ENCODE peak calls at places on chromosomes 7 and 10, in ten cellular contexts. One of them, this sample, is unnamed.

GRCh38 chr7:48011952-48012351 is 17.0 kb downstream of the SUN3 start:
- DNase-seq in hepatocyte: no peak
- DNase-seq in fibroblast of lung: no peak
- DNase-seq in endodermal cell: no peak
- DNase-seq in GM12878: no peak
- DNase-seq in adrenal gland: no peak
- DNase-seq in suprapubic skin: no peak
- DNase-seq in GM23248: no peak
- DNase-seq in WERI-Rb-1: no peak
- DNase-seq in psoas muscle: no peak
- DNase-seq in this sample: no peak

GRCh38 chr10:3776796-3777571 is 8.0 kb downstream of the KLF6 start:
- DNase-seq in hepatocyte: peak
- DNase-seq in fibroblast of lung: peak
- DNase-seq in endodermal cell: peak
- DNase-seq in GM12878: no peak
- DNase-seq in adrenal gland: peak
- DNase-seq in suprapubic skin: no peak
- DNase-seq in GM23248: peak
- DNase-seq in WERI-Rb-1: no peak
- DNase-seq in psoas muscle: no peak
- DNase-seq in this sample: no peak

GRCh38 chr10:132862485-132863420 is 76.8 kb upstream of the NKX6-2 start:
- DNase-seq in hepatocyte: no peak
- DNase-seq in fibroblast of lung: no peak
- DNase-seq in endodermal cell: peak
- DNase-seq in GM12878: no peak
- DNase-seq in adrenal gland: peak
- DNase-seq in suprapubic skin: peak
- DNase-seq in GM23248: no peak
- DNase-seq in WERI-Rb-1: no peak
- DNase-seq in psoas muscle: peak
- DNase-seq in this sample: no peak

GRCh38 chr7:102891693-102892261 is 21.0 kb upstream of the LRRC17 start:
- DNase-seq in hepatocyte: peak
- DNase-seq in fibroblast of lung: peak
- DNase-seq in endodermal cell: no peak
- DNase-seq in GM12878: no peak
- DNase-seq in adrenal gland: peak
- DNase-seq in suprapubic skin: no peak
- DNase-seq in GM23248: peak
- DNase-seq in WERI-Rb-1: no peak
- DNase-seq in psoas muscle: peak
- DNase-seq in this sample: no peak

GRCh38 chr10:69641261-69641980 is 11.4 kb downstream of the FAM241B start:
- DNase-seq in hepatocyte: no peak
- DNase-seq in fibroblast of lung: no peak
- DNase-seq in endodermal cell: peak
- DNase-seq in GM12878: no peak
- DNase-seq in adrenal gland: no peak
- DNase-seq in suprapubic skin: peak
- DNase-seq in GM23248: peak
- DNase-seq in WERI-Rb-1: no peak
- DNase-seq in psoas muscle: no peak
- DNase-seq in this sample: no peak

GRCh38 chr7:81211204-81211603 is 292.4 kb upstream of the SEMA3C start:
- DNase-seq in hepatocyte: no peak
- DNase-seq in fibroblast of lung: no peak
- DNase-seq in endodermal cell: no peak
- DNase-seq in GM12878: no peak
- DNase-seq in adrenal gland: no peak
- DNase-seq in suprapubic skin: no peak
- DNase-seq in GM23248: peak
- DNase-seq in WERI-Rb-1: no peak
- DNase-seq in psoas muscle: no peak
- DNase-seq in this sample: no peak

GRCh38 chr7:114539575-114539974 is 125.0 kb downstream of the FOXP2 start:
- DNase-seq in hepatocyte: peak
- DNase-seq in fibroblast of lung: peak
- DNase-seq in endodermal cell: peak
- DNase-seq in GM12878: no peak
- DNase-seq in adrenal gland: no peak
- DNase-seq in suprapubic skin: no peak
- DNase-seq in GM23248: peak
- DNase-seq in WERI-Rb-1: peak
- DNase-seq in psoas muscle: no peak
- DNase-seq in this sample: no peak

GRCh38 chr7:129163875-129164544 is 19.5 kb downstream of the TSPAN33 start:
- DNase-seq in hepatocyte: peak
- DNase-seq in fibroblast of lung: peak
- DNase-seq in endodermal cell: no peak
- DNase-seq in GM12878: no peak
- DNase-seq in adrenal gland: no peak
- DNase-seq in suprapubic skin: no peak
- DNase-seq in GM23248: peak
- DNase-seq in WERI-Rb-1: no peak
- DNase-seq in psoas muscle: no peak
- DNase-seq in this sample: no peak

GRCh38 chr10:48404646-48405045 is 98.2 kb downstream of the MAPK8 start:
- DNase-seq in hepatocyte: peak
- DNase-seq in fibroblast of lung: peak
- DNase-seq in endodermal cell: no peak
- DNase-seq in GM12878: no peak
- DNase-seq in adrenal gland: no peak
- DNase-seq in suprapubic skin: no peak
- DNase-seq in GM23248: peak
- DNase-seq in WERI-Rb-1: no peak
- DNase-seq in psoas muscle: no peak
- DNase-seq in this sample: no peak

GRCh38 chr10:64283621-64284020 is 762.4 kb downstream of the REEP3 start:
- DNase-seq in hepatocyte: no peak
- DNase-seq in fibroblast of lung: no peak
- DNase-seq in endodermal cell: no peak
- DNase-seq in GM12878: no peak
- DNase-seq in adrenal gland: no peak
- DNase-seq in suprapubic skin: no peak
- DNase-seq in GM23248: no peak
- DNase-seq in WERI-Rb-1: no peak
- DNase-seq in psoas muscle: no peak
- DNase-seq in this sample: no peak

GRCh38 chr10:71282323-71282680 is 36.8 kb upstream of the SLC29A3 start:
- DNase-seq in hepatocyte: no peak
- DNase-seq in fibroblast of lung: no peak
- DNase-seq in endodermal cell: no peak
- DNase-seq in GM12878: no peak
- DNase-seq in adrenal gland: no peak
- DNase-seq in suprapubic skin: no peak
- DNase-seq in GM23248: no peak
- DNase-seq in WERI-Rb-1: no peak
- DNase-seq in psoas muscle: no peak
- DNase-seq in this sample: no peak

GRCh38 chr10:57849726-57850357 is 417.9 kb downstream of the IPMK start:
- DNase-seq in hepatocyte: peak
- DNase-seq in fibroblast of lung: peak
- DNase-seq in endodermal cell: no peak
- DNase-seq in GM12878: no peak
- DNase-seq in adrenal gland: no peak
- DNase-seq in suprapubic skin: no peak
- DNase-seq in GM23248: peak
- DNase-seq in WERI-Rb-1: no peak
- DNase-seq in psoas muscle: no peak
- DNase-seq in this sample: no peak

GRCh38 chr10:4771554-4772201 is 54.3 kb upstream of the AKR1E2 start:
- DNase-seq in hepatocyte: no peak
- DNase-seq in fibroblast of lung: peak
- DNase-seq in endodermal cell: no peak
- DNase-seq in GM12878: no peak
- DNase-seq in adrenal gland: no peak
- DNase-seq in suprapubic skin: no peak
- DNase-seq in GM23248: peak
- DNase-seq in WERI-Rb-1: no peak
- DNase-seq in psoas muscle: no peak
- DNase-seq in this sample: no peak

GRCh38 chr7:157604661-157605381 is 268.0 kb downstream of the DNAJB6 start:
- DNase-seq in hepatocyte: no peak
- DNase-seq in fibroblast of lung: no peak
- DNase-seq in endodermal cell: no peak
- DNase-seq in GM12878: no peak
- DNase-seq in adrenal gland: no peak
- DNase-seq in suprapubic skin: no peak
- DNase-seq in GM23248: no peak
- DNase-seq in WERI-Rb-1: no peak
- DNase-seq in psoas muscle: no peak
- DNase-seq in this sample: no peak

GRCh38 chr10:12333382-12334185 is 15.8 kb upstream of the CAMK1D start:
- DNase-seq in hepatocyte: peak
- DNase-seq in fibroblast of lung: peak
- DNase-seq in endodermal cell: no peak
- DNase-seq in GM12878: no peak
- DNase-seq in adrenal gland: peak
- DNase-seq in suprapubic skin: peak
- DNase-seq in GM23248: peak
- DNase-seq in WERI-Rb-1: no peak
- DNase-seq in psoas muscle: peak
- DNase-seq in this sample: peak
- H3K27ac ChIP-seq in hepatocyte: peak
- H3K27ac ChIP-seq in fibroblast of lung: peak
- H3K27ac ChIP-seq in endodermal cell: peak
- H3K27ac ChIP-seq in GM12878: peak
- H3K27ac ChIP-seq in adrenal gland: peak
- H3K27ac ChIP-seq in suprapubic skin: peak
- H3K27ac ChIP-seq in GM23248: peak
- H3K27ac ChIP-seq in WERI-Rb-1: no peak
- H3K27ac ChIP-seq in psoas muscle: peak
- H3K27ac ChIP-seq in this sample: no peak

GRCh38 chr10:102856758-102857424 is 2.8 kb downstream of the BORCS7 start:
- DNase-seq in hepatocyte: no peak
- DNase-seq in fibroblast of lung: no peak
- DNase-seq in endodermal cell: no peak
- DNase-seq in GM12878: no peak
- DNase-seq in adrenal gland: no peak
- DNase-seq in suprapubic skin: no peak
- DNase-seq in GM23248: no peak
- DNase-seq in WERI-Rb-1: no peak
- DNase-seq in psoas muscle: no peak
- DNase-seq in this sample: no peak

GRCh38 chr10:102863660-102864059 is 5.6 kb upstream of the AS3MT start:
- DNase-seq in hepatocyte: no peak
- DNase-seq in fibroblast of lung: no peak
- DNase-seq in endodermal cell: no peak
- DNase-seq in GM12878: no peak
- DNase-seq in adrenal gland: peak
- DNase-seq in suprapubic skin: no peak
- DNase-seq in GM23248: no peak
- DNase-seq in WERI-Rb-1: no peak
- DNase-seq in psoas muscle: no peak
- DNase-seq in this sample: no peak

GRCh38 chr10:102853944-102854694 is at the start of gene BORCS7:
- DNase-seq in hepatocyte: peak
- DNase-seq in fibroblast of lung: peak
- DNase-seq in endodermal cell: peak
- DNase-seq in GM12878: peak
- DNase-seq in adrenal gland: peak
- DNase-seq in suprapubic skin: peak
- DNase-seq in GM23248: peak
- DNase-seq in WERI-Rb-1: peak
- DNase-seq in psoas muscle: peak
- DNase-seq in this sample: peak

GRCh38 chr10:102865620-102866019 is 3.6 kb upstream of the AS3MT start:
- DNase-seq in hepatocyte: no peak
- DNase-seq in fibroblast of lung: no peak
- DNase-seq in endodermal cell: no peak
- DNase-seq in GM12878: no peak
- DNase-seq in adrenal gland: no peak
- DNase-seq in suprapubic skin: no peak
- DNase-seq in GM23248: no peak
- DNase-seq in WERI-Rb-1: no peak
- DNase-seq in psoas muscle: no peak
- DNase-seq in this sample: no peak

DNA sequence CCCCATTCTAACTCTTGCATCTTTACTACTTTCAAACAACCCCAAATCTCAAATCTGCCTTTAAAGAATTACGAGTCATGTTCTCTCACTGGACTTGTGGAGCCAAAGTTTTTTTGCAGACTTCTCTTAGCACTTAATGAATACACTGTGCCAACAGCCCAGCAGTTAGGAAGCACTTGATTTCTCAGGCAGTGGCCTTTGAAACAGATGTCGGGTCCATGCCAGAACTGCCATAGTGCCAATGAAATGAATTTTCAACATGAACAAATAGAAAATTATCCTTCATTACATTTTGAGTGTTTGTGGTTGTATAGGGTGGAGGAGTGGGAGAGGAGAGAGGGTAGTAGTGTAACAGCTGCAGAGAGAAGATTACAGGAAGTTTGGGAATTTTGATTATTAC is 5.9 kb downstream of the BORCS7 start:
- DNase-seq in hepatocyte: no peak
- DNase-seq in fibroblast of lung: no peak
- DNase-seq in endodermal cell: no peak
- DNase-seq in GM12878: no peak
- DNase-seq in adrenal gland: peak
- DNase-seq in suprapubic skin: no peak
- DNase-seq in GM23248: no peak
- DNase-seq in WERI-Rb-1: no peak
- DNase-seq in psoas muscle: no peak
- DNase-seq in this sample: no peak
- H3K27ac ChIP-seq in hepatocyte: no peak
- H3K27ac ChIP-seq in fibroblast of lung: no peak
- H3K27ac ChIP-seq in endodermal cell: no peak
- H3K27ac ChIP-seq in GM12878: no peak
- H3K27ac ChIP-seq in adrenal gland: peak
- H3K27ac ChIP-seq in suprapubic skin: no peak
- H3K27ac ChIP-seq in GM23248: no peak
- H3K27ac ChIP-seq in WERI-Rb-1: no peak
- H3K27ac ChIP-seq in psoas muscle: no peak
- H3K27ac ChIP-seq in this sample: no peak

GRCh38 chr10:125344573-125345121 is 184.3 kb upstream of the CTBP2 start:
- DNase-seq in hepatocyte: peak
- DNase-seq in fibroblast of lung: no peak
- DNase-seq in endodermal cell: no peak
- DNase-seq in GM12878: peak
- DNase-seq in adrenal gland: no peak
- DNase-seq in suprapubic skin: no peak
- DNase-seq in GM23248: no peak
- DNase-seq in WERI-Rb-1: no peak
- DNase-seq in psoas muscle: no peak
- DNase-seq in this sample: no peak
- H3K27ac ChIP-seq in hepatocyte: peak
- H3K27ac ChIP-seq in fibroblast of lung: no peak
- H3K27ac ChIP-seq in endodermal cell: no peak
- H3K27ac ChIP-seq in GM12878: no peak
- H3K27ac ChIP-seq in adrenal gland: no peak
- H3K27ac ChIP-seq in suprapubic skin: no peak
- H3K27ac ChIP-seq in GM23248: no peak
- H3K27ac ChIP-seq in WERI-Rb-1: no peak
- H3K27ac ChIP-seq in psoas muscle: no peak
- H3K27ac ChIP-seq in this sample: no peak

DNA sequence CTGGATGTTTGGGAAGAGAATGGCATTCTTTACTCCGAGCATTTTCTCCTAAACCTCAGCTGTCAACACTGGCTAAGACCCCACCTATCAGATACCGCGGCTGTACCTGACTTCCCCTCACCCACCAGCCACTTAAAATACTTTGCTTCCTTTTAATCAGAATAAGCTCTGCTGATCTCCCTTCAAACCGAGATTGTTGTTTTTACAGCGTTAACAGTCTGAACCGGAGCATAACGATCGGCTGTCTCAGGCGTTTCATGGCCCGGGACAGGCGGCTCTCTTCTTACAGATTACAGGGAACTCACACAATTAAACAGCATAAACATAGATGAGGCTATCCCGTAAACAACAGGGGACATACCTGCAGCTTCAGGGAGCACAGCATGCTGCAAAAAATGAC is 174.3 kb upstream of the RNF32 start:
- DNase-seq in hepatocyte: no peak
- DNase-seq in fibroblast of lung: no peak
- DNase-seq in endodermal cell: no peak
- DNase-seq in GM12878: no peak
- DNase-seq in adrenal gland: no peak
- DNase-seq in suprapubic skin: no peak
- DNase-seq in GM23248: no peak
- DNase-seq in WERI-Rb-1: no peak
- DNase-seq in psoas muscle: no peak
- DNase-seq in this sample: no peak
- H3K27ac ChIP-seq in hepatocyte: no peak
- H3K27ac ChIP-seq in fibroblast of lung: no peak
- H3K27ac ChIP-seq in endodermal cell: no peak
- H3K27ac ChIP-seq in GM12878: no peak
- H3K27ac ChIP-seq in adrenal gland: no peak
- H3K27ac ChIP-seq in suprapubic skin: no peak
- H3K27ac ChIP-seq in GM23248: no peak
- H3K27ac ChIP-seq in WERI-Rb-1: no peak
- H3K27ac ChIP-seq in psoas muscle: no peak
- H3K27ac ChIP-seq in this sample: no peak